ENCODE peak calls at places on chromosomes 12 and 14, in eight cellular contexts. A is NCI-H1092 treated with DMSO at 0.1 percent for 48 hours; S is ELF-1; B is GM10248; P is stimulated activated CD8-positive, alpha-beta memory T cell treated with anti-CD3 and anti-CD28 coated beads, Interleukin-4, amount 100 ng/mL, for 4 hours; J is EL; G is endodermal cell; U is breast epithelium. K is an unnamed sample.

GRCh38 chr12:27083861-27084271 is 1.5 kb upstream of the C12orf71 start:
- DNase-seq in A (no peak), S (peak), B (no peak), P (no peak), J (peak), G (no peak), U (no peak), K (peak)

GRCh38 chr12:94553130-94553519 is 93.5 kb upstream of the CEP83 start:
- DNase-seq in A (no peak), S (no peak), B (no peak), P (no peak), J (peak), G (peak), U (peak), K (no peak)

GRCh38 chr14:32202468-32202865 is 602 bp downstream of the RNU6-8 start:
- DNase-seq in A (peak), S (peak), B (no peak), P (no peak), J (peak), G (peak), U (no peak), K (peak)

GRCh38 chr12:113062502-113063395 is 6.2 kb downstream of the DTX1 start:
- DNase-seq in A (no peak), S (peak), B (peak), P (no peak), J (no peak), G (no peak), U (no peak), K (peak)

GRCh38 chr12:76621582-76622024 is 62.0 kb upstream of the OSBPL8 start:
- DNase-seq in A (peak), S (peak), B (peak), P (peak), J (peak), G (peak), U (peak), K (peak)

GRCh38 chr14:23005861-23006534 is 3.9 kb downstream of the C14orf93 start:
- DNase-seq in A (peak), S (no peak), B (no peak), P (no peak), J (peak), G (no peak), U (no peak), K (no peak)

GRCh38 chr14:48323655-48324054 is 648.2 kb upstream of the MDGA2 start:
- DNase-seq in A (no peak), S (no peak), B (no peak), P (no peak), J (no peak), G (no peak), U (no peak), K (no peak)

GRCh38 chr12:60271816-60272215 is 676.0 kb downstream of the SLC16A7 start:
- DNase-seq in A (no peak), S (no peak), B (no peak), P (no peak), J (no peak), G (no peak), U (no peak), K (no peak)

GRCh38 chr14:58171090-58171489 is 19.1 kb upstream of the ARMH4 start:
- DNase-seq in A (peak), S (peak), B (peak), P (no peak), J (peak), G (peak), U (peak), K (peak)

GRCh38 chr12:79895041-79895440 is 39.9 kb downstream of the PPP1R12A start:
- DNase-seq in A (no peak), S (no peak), B (no peak), P (no peak), J (no peak), G (no peak), U (no peak), K (no peak)

GRCh38 chr14:57576498-57576897 is 82.8 kb upstream of the CCDC198 start:
- DNase-seq in A (no peak), S (no peak), B (no peak), P (no peak), J (no peak), G (no peak), U (no peak), K (no peak)

GRCh38 chr12:40012709-40013108 is 93.2 kb downstream of the SLC2A13 start:
- DNase-seq in A (no peak), S (no peak), B (no peak), P (no peak), J (no peak), G (no peak), U (no peak), K (no peak)

GRCh38 chr14:55707365-55707804 is 127.4 kb downstream of the KTN1 start:
- DNase-seq in A (peak), S (no peak), B (no peak), P (no peak), J (peak), G (no peak), U (no peak), K (peak)

GRCh38 chr14:35374273-35374681 is 30.3 kb downstream of the NFKBIA start:
- DNase-seq in A (no peak), S (peak), B (no peak), P (no peak), J (peak), G (no peak), U (peak), K (no peak)

GRCh38 chr12:16325426-16325825 is 22.0 kb upstream of the MGST1 start:
- DNase-seq in A (peak), S (no peak), B (no peak), P (no peak), J (no peak), G (no peak), U (no peak), K (no peak)

GRCh38 chr12:60120199-60120598 is 524.4 kb downstream of the SLC16A7 start:
- DNase-seq in A (no peak), S (no peak), B (no peak), P (no peak), J (no peak), G (no peak), U (no peak), K (no peak)

GRCh38 chr14:100104006-100104352 is 38.8 kb downstream of the EVL start:
- DNase-seq in A (no peak), S (no peak), B (no peak), P (no peak), J (no peak), G (no peak), U (no peak), K (no peak)

GRCh38 chr14:104460920-104461651 is 118.5 kb upstream of the C14orf180 start:
- DNase-seq in A (no peak), S (peak), B (no peak), P (no peak), J (no peak), G (peak), U (no peak), K (peak)

GRCh38 chr14:32192712-32193373 is 9.0 kb upstream of the RNU6-7 start:
- DNase-seq in A (no peak), S (no peak), B (no peak), P (no peak), J (no peak), G (peak), U (no peak), K (no peak)

GRCh38 chr14:95480109-95480886 is 36.2 kb downstream of the SYNE3 start:
- DNase-seq in A (no peak), S (no peak), B (peak), P (peak), J (peak), G (no peak), U (no peak), K (no peak)

GRCh38 chr14:91396959-91397815 is 20.4 kb downstream of the CCDC88C start:
- DNase-seq in A (peak), S (no peak), B (peak), P (no peak), J (no peak), G (peak), U (no peak), K (peak)

GRCh38 chr14:53525608-53526007 is 372.5 kb upstream of the DDHD1 start:
- DNase-seq in A (no peak), S (no peak), B (no peak), P (no peak), J (no peak), G (no peak), U (no peak), K (no peak)

GRCh38 chr12:106897082-106897481 is 58.6 kb upstream of the TMEM263 start:
- DNase-seq in A (peak), S (no peak), B (no peak), P (no peak), J (peak), G (no peak), U (no peak), K (no peak)

GRCh38 chr14:72104011-72104613 is 171.9 kb downstream of the RGS6 start:
- DNase-seq in A (no peak), S (peak), B (peak), P (no peak), J (peak), G (peak), U (no peak), K (peak)

GRCh38 chr12:19299765-19300164 is 139.5 kb upstream of the AEBP2 start:
- DNase-seq in A (no peak), S (no peak), B (no peak), P (no peak), J (peak), G (peak), U (no peak), K (peak)

GRCh38 chr12:116332705-116333380 is 55.4 kb upstream of the MED13L start:
- DNase-seq in A (no peak), S (peak), B (no peak), P (no peak), J (no peak), G (no peak), U (no peak), K (no peak)

GRCh38 chr12:67774983-67775587 is 126.5 kb downstream of the DYRK2 start:
- DNase-seq in A (no peak), S (no peak), B (no peak), P (no peak), J (peak), G (peak), U (no peak), K (no peak)

GRCh38 chr14:100619382-100620305 is 32.4 kb upstream of the BEGAIN start:
- DNase-seq in A (no peak), S (no peak), B (no peak), P (no peak), J (no peak), G (peak), U (no peak), K (no peak)

GRCh38 chr12:100956311-100956852 is 161.8 kb downstream of the ANO4 start:
- DNase-seq in A (no peak), S (no peak), B (no peak), P (no peak), J (no peak), G (no peak), U (no peak), K (no peak)

GRCh38 chr14:83826838-83827237 is 1703.1 kb upstream of the FLRT2 start:
- DNase-seq in A (no peak), S (no peak), B (no peak), P (no peak), J (peak), G (no peak), U (no peak), K (no peak)

GRCh38 chr12:66813137-66813867 is 134.4 kb upstream of the GRIP1 start:
- DNase-seq in A (peak), S (no peak), B (no peak), P (no peak), J (no peak), G (no peak), U (no peak), K (peak)

GRCh38 chr12:34406228-34406995 is 384.1 kb downstream of the ALG10 start:
- DNase-seq in A (no peak), S (no peak), B (peak), P (no peak), J (no peak), G (peak), U (peak), K (no peak)

GRCh38 chr12:15910864-15911696 is at the start of gene DERA:
- DNase-seq in A (peak), S (peak), B (peak), P (peak), J (peak), G (peak), U (peak), K (peak)

GRCh38 chr14:74945261-74945851 is 10.0 kb downstream of the PGF start:
- DNase-seq in A (no peak), S (peak), B (no peak), P (no peak), J (peak), G (peak), U (no peak), K (peak)

GRCh38 chr14:50740858-50741257 is 72.8 kb upstream of the SAV1 start:
- DNase-seq in A (no peak), S (no peak), B (no peak), P (no peak), J (no peak), G (no peak), U (no peak), K (peak)

GRCh38 chr14:20603813-20604212 is 12.6 kb upstream of the RNASE12 start:
- DNase-seq in A (no peak), S (no peak), B (no peak), P (no peak), J (no peak), G (no peak), U (no peak), K (no peak)

GRCh38 chr14:93736378-93737014 is 51.8 kb downstream of the PRIMA1 start:
- DNase-seq in A (no peak), S (peak), B (no peak), P (no peak), J (no peak), G (peak), U (no peak), K (no peak)

GRCh38 chr12:80282761-80283160 is 161.3 kb upstream of the PTPRQ start:
- DNase-seq in A (no peak), S (no peak), B (no peak), P (no peak), J (no peak), G (no peak), U (no peak), K (no peak)

GRCh38 chr14:84453541-84453940 is 1076.4 kb upstream of the FLRT2 start:
- DNase-seq in A (no peak), S (no peak), B (no peak), P (no peak), J (no peak), G (no peak), U (no peak), K (no peak)